ENCODE peak calls at places on chromosomes 3 and 15, in four cellular contexts. X, G, O and W are unnamed samples.

GRCh38 chr3:111874177-111874820 is 15.2 kb downstream of the PHLDB2 start:
- DNase-seq in X (no peak), G (no peak), O (peak; percentile 27), W (no peak)

GRCh38 chr15:60363903-60364302 is 33.9 kb downstream of the ANXA2 start:
- DNase-seq in X (no peak), G (no peak), O (no peak), W (no peak)

GRCh38 chr15:90451215-90451850 is 63.3 kb downstream of the IQGAP1 start:
- DNase-seq in X (no peak), G (no peak), O (no peak), W (peak; percentile 27)

GRCh38 chr15:84681822-84682221 is 23.8 kb upstream of the NMB start:
- DNase-seq in X (no peak), G (no peak), O (no peak), W (no peak)

GRCh38 chr3:150346956-150347863 is 60.9 kb upstream of the TSC22D2 start:
- DNase-seq in X (no peak), G (no peak), O (no peak), W (no peak)

GRCh38 chr15:66007663-66008262 is 138.5 kb downstream of the RAB11A start:
- DNase-seq in X (peak; percentile 9), G (no peak), O (no peak), W (no peak)

GRCh38 chr15:77516076-77516475 is 95.4 kb downstream of the HMG20A start:
- DNase-seq in X (no peak), G (no peak), O (no peak), W (no peak)

GRCh38 chr3:4462641-4463040 is 4.4 kb downstream of the SUMF1 start:
- DNase-seq in X (no peak), G (no peak), O (no peak), W (no peak)

GRCh38 chr3:31732548-31732947 is 199.8 kb downstream of the STT3B start:
- DNase-seq in X (no peak), G (no peak), O (no peak), W (no peak)

GRCh38 chr3:114556832-114557231 is 263.0 kb downstream of the TIGIT start:
- DNase-seq in X (no peak), G (no peak), O (no peak), W (no peak)

GRCh38 chr3:114554716-114555115 is 260.9 kb downstream of the TIGIT start:
- DNase-seq in X (no peak), G (no peak), O (no peak), W (no peak)

GRCh38 chr3:114552527-114552812 is 258.6 kb downstream of the TIGIT start:
- DNase-seq in X (no peak), G (no peak), O (no peak), W (no peak)

GRCh38 chr3:114551770-114552526 is 258.1 kb downstream of the TIGIT start:
- DNase-seq in X (no peak), G (no peak), O (no peak), W (no peak)

GRCh38 chr3:114553949-114554593 is 260.2 kb downstream of the TIGIT start:
- DNase-seq in X (no peak), G (no peak), O (no peak), W (no peak)
- TF ChIP-seq TARDBP in X (no peak), G (no peak), O (no peak), W (no peak)

GRCh38 chr15:91480426-91480825 is 373.1 kb upstream of the SLCO3A1 start:
- DNase-seq in X (no peak), G (no peak), O (no peak), W (no peak)

GRCh38 chr15:91476861-91477260 is 376.6 kb upstream of the SLCO3A1 start:
- DNase-seq in X (no peak), G (peak; percentile 49), O (no peak), W (no peak)

GRCh38 chr15:91473894-91474293 is 373.8 kb downstream of the SV2B start:
- DNase-seq in X (no peak), G (no peak), O (no peak), W (no peak)

GRCh38 chr15:91482799-91483198 is 370.7 kb upstream of the SLCO3A1 start:
- DNase-seq in X (no peak), G (no peak), O (no peak), W (no peak)

GRCh38 chr15:91478717-91479191 is 374.8 kb upstream of the SLCO3A1 start:
- DNase-seq in X (no peak), G (peak; percentile 68), O (no peak), W (no peak)
- TF ChIP-seq TARDBP in X (no peak), G (peak; percentile 58), O (no peak), W (no peak)

GRCh38 chr3:154181127-154181691 is 60.0 kb downstream of the ARHGEF26 start:
- DNase-seq in X (no peak), G (no peak), O (no peak), W (no peak)
- TF ChIP-seq TARDBP in X (no peak), G (no peak), O (no peak), W (no peak)

GRCh38 chr3:126945171-126945721 is 37.7 kb upstream of the PLXNA1 start:
- DNase-seq in X (no peak), G (peak; percentile 58), O (no peak), W (no peak)
- TF ChIP-seq TARDBP in X (no peak), G (no peak), O (no peak), W (no peak)

DNA sequence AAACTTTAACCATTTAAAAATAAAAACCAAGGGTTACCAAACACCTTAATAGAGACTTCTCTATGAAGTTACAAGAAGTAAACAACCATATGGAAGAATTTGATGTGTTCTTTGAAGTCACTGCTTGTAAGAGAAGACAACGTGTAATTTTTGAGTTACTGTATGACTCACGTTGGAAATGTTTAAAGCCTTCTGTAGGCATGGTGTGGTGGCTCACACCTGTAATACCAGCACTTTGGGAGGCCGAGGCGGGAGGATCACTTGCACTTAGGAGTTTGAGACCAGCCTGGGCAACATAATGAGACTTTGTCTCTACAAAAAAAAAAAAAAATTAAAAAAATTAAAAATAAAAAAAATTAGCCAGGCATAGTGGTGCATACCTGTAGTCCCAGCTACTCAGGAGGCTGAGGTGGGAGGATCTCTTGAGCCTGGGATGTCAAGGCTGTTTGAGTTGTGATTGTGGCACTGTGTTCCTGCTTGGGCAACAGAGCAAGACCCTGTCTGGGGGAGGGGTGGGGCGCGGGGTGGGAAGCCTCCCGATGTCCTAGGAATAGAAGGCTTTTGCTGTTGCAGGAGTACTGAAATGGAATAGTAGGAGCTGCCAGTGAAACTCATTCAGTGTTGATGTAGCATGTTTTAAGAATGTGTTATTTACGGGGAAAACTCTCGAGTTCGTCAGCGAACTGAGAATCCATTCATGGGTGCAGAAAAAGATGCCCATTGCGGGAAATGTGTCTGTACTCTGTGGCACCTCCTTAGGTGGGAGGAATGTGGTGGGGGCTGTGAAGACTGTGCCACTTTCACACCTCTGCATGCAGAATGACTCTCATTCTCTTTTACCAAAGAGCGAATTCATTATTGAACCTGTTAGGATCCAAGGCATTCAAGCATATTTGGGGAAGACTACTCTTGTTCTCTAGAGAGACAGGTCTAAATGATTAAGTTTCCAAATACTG is 134.2 kb downstream of the FNDC3B start:
- DNase-seq in X (no peak), G (no peak), O (no peak), W (no peak)
- TF ChIP-seq TARDBP in X (no peak), G (no peak), O (no peak), W (no peak)